ENCODE peak calls at places on chromosomes 3 and 15, in five cellular contexts. One of them, this sample, is unnamed.
A peak's percentile ranks its signal among the peaks of the same experiment; 100 is the strongest.

GRCh38 chr3:148005456-148005855 is 596.3 kb downstream of the ZIC1 start:
- DNase-seq in pancreas: no peak
- DNase-seq in neural progenitor cell: peak; percentile 22
- DNase-seq in suprapubic skin: no peak
- DNase-seq in epithelial cell of esophagus: no peak
- DNase-seq in this sample: no peak

GRCh38 chr3:180383332-180384020 is 218.5 kb upstream of the TTC14 start:
- DNase-seq in suprapubic skin: no peak
- DNase-seq in neural progenitor cell: no peak
- DNase-seq in epithelial cell of esophagus: peak; percentile 53
- DNase-seq in pancreas: no peak
- DNase-seq in this sample: no peak

GRCh38 chr3:64214002-64214696 is 11.1 kb downstream of the PRICKLE2 start:
- DNase-seq in pancreas: peak; percentile 33
- DNase-seq in suprapubic skin: peak; percentile 80
- DNase-seq in epithelial cell of esophagus: peak; percentile 34
- DNase-seq in neural progenitor cell: no peak
- DNase-seq in this sample: peak; percentile 87

GRCh38 chr3:8635625-8636024 is 9.0 kb downstream of the SSUH2 start:
- DNase-seq in epithelial cell of esophagus: no peak
- DNase-seq in neural progenitor cell: no peak
- DNase-seq in suprapubic skin: peak; percentile 28
- DNase-seq in pancreas: no peak
- DNase-seq in this sample: no peak

GRCh38 chr3:141489184-141489583 is 2.4 kb downstream of the RASA2 start:
- DNase-seq in neural progenitor cell: no peak
- DNase-seq in epithelial cell of esophagus: no peak
- DNase-seq in suprapubic skin: no peak
- DNase-seq in pancreas: no peak
- DNase-seq in this sample: no peak

GRCh38 chr15:89693696-89694095 is 3.1 kb downstream of the WDR93 start:
- DNase-seq in pancreas: no peak
- DNase-seq in neural progenitor cell: no peak
- DNase-seq in suprapubic skin: no peak
- DNase-seq in epithelial cell of esophagus: peak; percentile 24
- DNase-seq in this sample: no peak

GRCh38 chr15:45133561-45133920 is 3.7 kb downstream of the DUOX1 start:
- DNase-seq in epithelial cell of esophagus: peak; percentile 58
- DNase-seq in neural progenitor cell: no peak
- DNase-seq in suprapubic skin: no peak
- DNase-seq in pancreas: no peak
- DNase-seq in this sample: no peak

GRCh38 chr15:49826640-49827281 is 205.9 kb downstream of the DTWD1 start:
- DNase-seq in pancreas: no peak
- DNase-seq in neural progenitor cell: no peak
- DNase-seq in suprapubic skin: no peak
- DNase-seq in epithelial cell of esophagus: no peak
- DNase-seq in this sample: no peak

GRCh38 chr3:140467104-140467577 is 210.7 kb upstream of the TRIM42 start:
- DNase-seq in epithelial cell of esophagus: peak; percentile 77
- DNase-seq in pancreas: no peak
- DNase-seq in suprapubic skin: no peak
- DNase-seq in neural progenitor cell: peak; percentile 62
- DNase-seq in this sample: peak; percentile 14

GRCh38 chr3:41711656-41712055 is 250.2 kb downstream of the ULK4 start:
- DNase-seq in epithelial cell of esophagus: no peak
- DNase-seq in pancreas: no peak
- DNase-seq in suprapubic skin: no peak
- DNase-seq in neural progenitor cell: no peak
- DNase-seq in this sample: peak; percentile 71

GRCh38 chr3:41717591-41718093 is 244.3 kb downstream of the ULK4 start:
- DNase-seq in neural progenitor cell: no peak
- DNase-seq in pancreas: no peak
- DNase-seq in epithelial cell of esophagus: no peak
- DNase-seq in suprapubic skin: no peak
- DNase-seq in this sample: no peak

GRCh38 chr3:41715376-41715775 is 246.5 kb downstream of the ULK4 start:
- DNase-seq in neural progenitor cell: no peak
- DNase-seq in pancreas: no peak
- DNase-seq in suprapubic skin: no peak
- DNase-seq in epithelial cell of esophagus: no peak
- DNase-seq in this sample: no peak

GRCh38 chr3:41710646-41711388 is 251.1 kb downstream of the ULK4 start:
- DNase-seq in suprapubic skin: no peak
- DNase-seq in epithelial cell of esophagus: peak; percentile 11
- DNase-seq in pancreas: no peak
- DNase-seq in neural progenitor cell: peak; percentile 25
- DNase-seq in this sample: peak; percentile 92

GRCh38 chr3:41716391-41716910 is 245.5 kb downstream of the ULK4 start:
- DNase-seq in epithelial cell of esophagus: peak; percentile 11
- DNase-seq in pancreas: no peak
- DNase-seq in neural progenitor cell: no peak
- DNase-seq in suprapubic skin: no peak
- DNase-seq in this sample: peak; percentile 55
- TF ChIP-seq CTCF in epithelial cell of esophagus: peak; percentile 46
- TF ChIP-seq CTCF in pancreas: no peak
- TF ChIP-seq CTCF in neural progenitor cell: no peak
- TF ChIP-seq CTCF in suprapubic skin: no peak
- TF ChIP-seq CTCF in this sample: peak; percentile 58

GRCh38 chr15:66706840-66707239 is 4.8 kb downstream of the SMAD6 start:
- DNase-seq in epithelial cell of esophagus: no peak
- DNase-seq in neural progenitor cell: peak; percentile 19
- DNase-seq in pancreas: no peak
- DNase-seq in suprapubic skin: no peak
- DNase-seq in this sample: no peak

GRCh38 chr15:66708389-66708788 is 6.4 kb downstream of the SMAD6 start:
- DNase-seq in neural progenitor cell: no peak
- DNase-seq in epithelial cell of esophagus: no peak
- DNase-seq in pancreas: no peak
- DNase-seq in suprapubic skin: no peak
- DNase-seq in this sample: no peak

GRCh38 chr15:66706225-66706732 is 4.2 kb downstream of the SMAD6 start:
- DNase-seq in neural progenitor cell: peak; percentile 78
- DNase-seq in epithelial cell of esophagus: no peak
- DNase-seq in suprapubic skin: no peak
- DNase-seq in pancreas: no peak
- DNase-seq in this sample: no peak

GRCh38 chr15:66705277-66705927 is 3.4 kb downstream of the SMAD6 start:
- DNase-seq in suprapubic skin: no peak
- DNase-seq in neural progenitor cell: no peak
- DNase-seq in pancreas: no peak
- DNase-seq in epithelial cell of esophagus: no peak
- DNase-seq in this sample: no peak

GRCh38 chr15:66707310-66708160 is 5.5 kb downstream of the SMAD6 start:
- DNase-seq in pancreas: no peak
- DNase-seq in epithelial cell of esophagus: peak; percentile 22
- DNase-seq in suprapubic skin: no peak
- DNase-seq in neural progenitor cell: peak; percentile 88
- DNase-seq in this sample: peak; percentile 55
- H3K4me3 ChIP-seq in pancreas: no peak overlapping the region
- H3K4me3 ChIP-seq in epithelial cell of esophagus: no peak overlapping the region
- H3K4me3 ChIP-seq in suprapubic skin: peak overlapping the region; percentile 78
- H3K4me3 ChIP-seq in neural progenitor cell: peak overlapping the region; percentile 16
- H3K4me3 ChIP-seq in this sample: peak overlapping the region; percentile 7

DNA sequence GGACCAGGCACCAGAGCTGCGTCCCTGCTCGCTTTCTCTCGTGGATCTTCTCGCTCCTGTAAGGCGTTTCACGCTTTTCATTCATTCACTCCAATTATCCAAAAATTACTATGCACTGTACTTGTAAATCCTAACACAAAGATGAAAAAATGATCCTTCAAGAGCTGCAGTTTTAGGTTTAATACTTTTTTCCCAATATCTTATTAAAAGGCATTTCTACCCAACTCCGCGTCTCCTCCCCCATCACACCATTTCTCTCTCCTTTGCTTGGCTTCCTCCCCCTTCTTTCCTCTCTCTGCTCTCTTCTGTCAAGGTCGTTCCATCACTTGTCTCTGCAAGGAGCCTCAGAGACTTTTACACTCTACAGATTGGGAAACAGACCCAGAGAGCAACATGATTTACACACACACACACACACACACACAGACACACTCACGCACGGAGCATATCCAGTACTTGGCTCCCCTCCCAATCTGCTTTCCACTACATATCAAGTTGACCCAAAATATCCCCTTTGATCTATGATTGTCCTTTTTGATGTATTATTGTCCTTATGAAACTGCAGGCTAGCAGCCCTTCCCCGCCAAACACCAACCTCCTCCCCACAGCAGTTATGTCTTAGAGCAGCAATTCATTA is 476 bp upstream of the CLDN1 start:
- DNase-seq in suprapubic skin: no peak
- DNase-seq in pancreas: no peak
- DNase-seq in neural progenitor cell: no peak
- DNase-seq in epithelial cell of esophagus: no peak
- DNase-seq in this sample: no peak
- TF ChIP-seq CTCF in suprapubic skin: no peak
- TF ChIP-seq CTCF in pancreas: no peak
- TF ChIP-seq CTCF in neural progenitor cell: no peak
- TF ChIP-seq CTCF in epithelial cell of esophagus: no peak
- TF ChIP-seq CTCF in this sample: no peak

GRCh38 chr3:114508976-114509375 is 215.1 kb downstream of the TIGIT start:
- DNase-seq in epithelial cell of esophagus: no peak
- DNase-seq in neural progenitor cell: no peak
- DNase-seq in pancreas: no peak
- DNase-seq in suprapubic skin: no peak
- DNase-seq in this sample: no peak

GRCh38 chr3:114506622-114507300 is 212.9 kb downstream of the TIGIT start:
- DNase-seq in suprapubic skin: no peak
- DNase-seq in pancreas: no peak
- DNase-seq in epithelial cell of esophagus: no peak
- DNase-seq in neural progenitor cell: no peak
- DNase-seq in this sample: peak; percentile 66

GRCh38 chr3:114508208-114508607 is 214.4 kb downstream of the TIGIT start:
- DNase-seq in suprapubic skin: no peak
- DNase-seq in pancreas: no peak
- DNase-seq in neural progenitor cell: no peak
- DNase-seq in epithelial cell of esophagus: no peak
- DNase-seq in this sample: no peak

GRCh38 chr3:114502204-114502603 is 208.4 kb downstream of the TIGIT start:
- DNase-seq in neural progenitor cell: no peak
- DNase-seq in suprapubic skin: no peak
- DNase-seq in pancreas: no peak
- DNase-seq in epithelial cell of esophagus: no peak
- DNase-seq in this sample: no peak

DNA sequence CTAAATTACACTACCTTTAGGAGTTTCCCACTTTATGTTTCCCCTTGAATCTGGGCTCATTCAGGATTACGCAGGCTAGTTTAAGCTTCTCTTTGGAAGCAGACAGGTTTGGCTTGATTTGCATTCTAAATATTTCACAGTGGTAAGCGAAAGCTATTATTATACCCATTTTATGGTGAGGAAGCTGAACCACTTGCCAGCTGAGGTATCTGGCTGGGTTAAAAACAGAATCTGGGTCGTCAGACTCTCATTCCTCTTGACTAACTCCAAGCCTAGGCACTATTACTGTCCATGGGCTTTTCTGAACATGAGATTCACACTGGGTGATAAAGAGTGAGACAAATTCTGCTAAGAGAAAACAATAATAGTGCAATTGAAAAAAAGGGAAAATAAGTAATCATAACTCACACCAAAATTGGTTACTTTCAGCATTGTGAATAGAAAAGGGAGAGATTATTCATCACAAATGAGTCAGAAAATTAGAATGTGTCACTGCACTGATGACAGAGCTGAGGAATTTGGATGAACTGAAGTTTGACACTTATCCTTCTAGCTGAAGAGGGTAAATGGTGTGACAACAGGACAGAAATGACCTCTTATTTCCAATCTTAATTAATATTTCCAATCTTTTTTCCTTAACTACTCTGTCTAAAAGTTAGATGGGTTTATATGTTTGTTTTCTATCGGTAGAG is 211.3 kb downstream of the TIGIT start:
- DNase-seq in pancreas: no peak
- DNase-seq in neural progenitor cell: no peak
- DNase-seq in epithelial cell of esophagus: peak; percentile 23
- DNase-seq in suprapubic skin: no peak
- DNase-seq in this sample: no peak
- H3K4me3 ChIP-seq in pancreas: no peak overlapping the region
- H3K4me3 ChIP-seq in neural progenitor cell: no peak overlapping the region
- H3K4me3 ChIP-seq in epithelial cell of esophagus: no peak overlapping the region
- H3K4me3 ChIP-seq in suprapubic skin: no peak overlapping the region
- H3K4me3 ChIP-seq in this sample: no peak overlapping the region

DNA sequence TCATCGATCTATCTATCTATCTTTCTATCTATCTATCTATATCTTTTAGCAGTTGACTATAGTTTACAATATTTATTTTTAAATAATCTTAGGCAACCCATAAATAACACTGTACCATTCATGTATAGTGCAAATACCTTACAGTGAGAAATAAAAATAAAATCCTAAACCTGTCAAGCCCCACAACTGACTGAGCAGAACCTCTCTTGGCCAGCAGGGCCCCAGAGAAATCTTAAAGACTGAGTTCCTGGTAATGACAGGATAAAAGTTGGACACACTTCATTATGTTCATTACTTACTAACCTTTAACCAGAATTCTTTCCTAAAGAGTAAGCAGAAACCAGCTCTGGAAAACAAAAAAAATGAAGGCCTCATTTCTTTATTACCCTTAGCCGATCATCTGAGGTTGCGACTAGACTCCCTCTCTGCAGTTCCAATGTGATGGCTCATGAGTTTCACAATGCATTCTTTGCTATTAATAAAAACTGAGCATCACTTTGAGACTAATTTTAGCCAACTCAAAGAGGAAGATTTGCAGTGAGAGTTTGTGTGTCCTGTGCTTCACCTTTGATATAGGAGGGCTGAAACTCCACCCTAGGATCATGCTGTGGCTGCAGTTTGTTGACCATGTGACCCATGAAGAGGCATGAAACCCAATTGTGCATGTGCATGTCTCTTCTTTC is 1072.0 kb downstream of the NSUN3 start:
- DNase-seq in pancreas: no peak
- DNase-seq in epithelial cell of esophagus: no peak
- DNase-seq in neural progenitor cell: no peak
- DNase-seq in suprapubic skin: no peak
- DNase-seq in this sample: peak; percentile 12
- TF ChIP-seq CTCF in pancreas: no peak
- TF ChIP-seq CTCF in epithelial cell of esophagus: no peak
- TF ChIP-seq CTCF in neural progenitor cell: no peak
- TF ChIP-seq CTCF in suprapubic skin: no peak
- TF ChIP-seq CTCF in this sample: no peak

GRCh38 chr3:62874398-62875102 is 666 bp downstream of the CADPS start:
- DNase-seq in epithelial cell of esophagus: no peak
- DNase-seq in neural progenitor cell: peak; percentile 56
- DNase-seq in suprapubic skin: no peak
- DNase-seq in pancreas: no peak
- DNase-seq in this sample: no peak

GRCh38 chr3:62873672-62874397 is 1.4 kb downstream of the CADPS start:
- DNase-seq in neural progenitor cell: peak; percentile 91
- DNase-seq in epithelial cell of esophagus: peak; percentile 6
- DNase-seq in suprapubic skin: peak; percentile 77
- DNase-seq in pancreas: peak; percentile 44
- DNase-seq in this sample: no peak

GRCh38 chr3:62875103-62876002 is at the start of gene CADPS:
- DNase-seq in epithelial cell of esophagus: no peak
- DNase-seq in neural progenitor cell: peak; percentile 77
- DNase-seq in suprapubic skin: peak; percentile 78
- DNase-seq in pancreas: peak; percentile 26
- DNase-seq in this sample: no peak

GRCh38 chr3:62872318-62872717 is 2.9 kb downstream of the CADPS start:
- DNase-seq in pancreas: no peak
- DNase-seq in neural progenitor cell: no peak
- DNase-seq in suprapubic skin: no peak
- DNase-seq in epithelial cell of esophagus: no peak
- DNase-seq in this sample: no peak

GRCh38 chr3:62876064-62876463 is 848 bp upstream of the CADPS start:
- DNase-seq in pancreas: peak; percentile 56
- DNase-seq in neural progenitor cell: peak; percentile 94
- DNase-seq in suprapubic skin: no peak
- DNase-seq in epithelial cell of esophagus: peak; percentile 76
- DNase-seq in this sample: peak; percentile 56
- H3K4me3 ChIP-seq in pancreas: no peak overlapping the region
- H3K4me3 ChIP-seq in neural progenitor cell: peak overlapping the region; percentile 93
- H3K4me3 ChIP-seq in suprapubic skin: no peak overlapping the region
- H3K4me3 ChIP-seq in epithelial cell of esophagus: no peak overlapping the region
- H3K4me3 ChIP-seq in this sample: no peak overlapping the region

This sample was measured in astrocyte of the spinal cord.